ENCODE peak calls at places on chromosomes 1 and 21, in seven cellular contexts. P is SK-N-MC; X is small intestine; G is effector memory CD4-positive, alpha-beta T cell; I is K562; R is neuronal stem cell; L is brain microvascular endothelial cell. C is an unnamed sample.

GRCh38 chr1:28983509-28984310 is 69.3 kb downstream of the EPB41 start:
- DNase-seq in P (no peak), X (no peak), G (no peak), I (no peak), R (peak; percentile 2), L (no peak), C (no peak)

GRCh38 chr1:29397981-29398380 is 161.7 kb downstream of the PTPRU start:
- DNase-seq in P (no peak), X (no peak), G (no peak), I (no peak), R (no peak), L (no peak), C (peak; percentile 50)

GRCh38 chr1:180168786-180169640 is 14.3 kb downstream of the QSOX1 start:
- DNase-seq in P (no peak), X (peak; percentile 78), G (no peak), I (peak; percentile 78), R (peak; percentile 26), L (no peak), C (no peak)

GRCh38 chr1:230319014-230319747 is 107.0 kb downstream of the PGBD5 start:
- DNase-seq in P (no peak), X (no peak), G (no peak), I (no peak), R (no peak), L (no peak), C (no peak)

GRCh38 chr1:230191079-230191478 is 124.0 kb downstream of the GALNT2 start:
- DNase-seq in P (no peak), X (no peak), G (no peak), I (peak; percentile 40), R (no peak), L (peak; percentile 83), C (no peak)

GRCh38 chr21:24188511-24188910 is 1418.8 kb downstream of the MRPL39 start:
- DNase-seq in P (no peak), X (no peak), G (no peak), I (no peak), R (no peak), L (no peak), C (no peak)

GRCh38 chr21:20662523-20662922 is 335.7 kb upstream of the NCAM2 start:
- DNase-seq in P (no peak), X (no peak), G (no peak), I (no peak), R (no peak), L (no peak), C (no peak)

GRCh38 chr1:33515112-33515511 is 42.7 kb downstream of the ZSCAN20 start:
- DNase-seq in P (no peak), X (no peak), G (no peak), I (no peak), R (no peak), L (no peak), C (no peak)

GRCh38 chr1:113153116-113153803 is 80.3 kb downstream of the LRIG2 start:
- DNase-seq in P (no peak), X (peak; percentile 82), G (no peak), I (no peak), R (no peak), L (no peak), C (no peak)

GRCh38 chr21:36700961-36701911 is 2.3 kb downstream of the SIM2 start:
- DNase-seq in P (no peak), X (no peak), G (no peak), I (no peak), R (peak; percentile 54), L (no peak), C (peak; percentile 58)

GRCh38 chr1:109807822-109808680 is 44.3 kb upstream of the EPS8L3 start:
- DNase-seq in P (no peak), X (no peak), G (no peak), I (no peak), R (no peak), L (no peak), C (no peak)

GRCh38 chr1:109808703-109809102 is 45.0 kb upstream of the EPS8L3 start:
- DNase-seq in P (no peak), X (no peak), G (no peak), I (no peak), R (no peak), L (no peak), C (no peak)

GRCh38 chr1:109805486-109806180 is 41.9 kb upstream of the EPS8L3 start:
- DNase-seq in P (no peak), X (no peak), G (no peak), I (no peak), R (no peak), L (no peak), C (peak; percentile 40)

GRCh38 chr1:109807398-109807795 is 43.7 kb upstream of the EPS8L3 start:
- DNase-seq in P (no peak), X (no peak), G (no peak), I (no peak), R (no peak), L (no peak), C (no peak)

GRCh38 chr1:109806733-109807397 is 43.1 kb upstream of the EPS8L3 start:
- DNase-seq in P (no peak), X (no peak), G (no peak), I (no peak), R (no peak), L (no peak), C (peak; percentile 57)
- H3K27ac ChIP-seq in P (peak overlapping the region; percentile 7), X (no peak overlapping the region), G (no peak overlapping the region), I (no peak overlapping the region), R (no peak overlapping the region), L (no peak overlapping the region), C (no peak overlapping the region)

GRCh38 chr1:157368363-157368762 is 184.0 kb downstream of the FCRL5 start:
- DNase-seq in P (no peak), X (no peak), G (no peak), I (no peak), R (no peak), L (no peak), C (no peak)
- H3K4me3 ChIP-seq in P (no peak overlapping the region), X (no peak overlapping the region), G (no peak overlapping the region), I (no peak overlapping the region), R (no peak overlapping the region), L (no peak overlapping the region), C (no peak overlapping the region)

DNA sequence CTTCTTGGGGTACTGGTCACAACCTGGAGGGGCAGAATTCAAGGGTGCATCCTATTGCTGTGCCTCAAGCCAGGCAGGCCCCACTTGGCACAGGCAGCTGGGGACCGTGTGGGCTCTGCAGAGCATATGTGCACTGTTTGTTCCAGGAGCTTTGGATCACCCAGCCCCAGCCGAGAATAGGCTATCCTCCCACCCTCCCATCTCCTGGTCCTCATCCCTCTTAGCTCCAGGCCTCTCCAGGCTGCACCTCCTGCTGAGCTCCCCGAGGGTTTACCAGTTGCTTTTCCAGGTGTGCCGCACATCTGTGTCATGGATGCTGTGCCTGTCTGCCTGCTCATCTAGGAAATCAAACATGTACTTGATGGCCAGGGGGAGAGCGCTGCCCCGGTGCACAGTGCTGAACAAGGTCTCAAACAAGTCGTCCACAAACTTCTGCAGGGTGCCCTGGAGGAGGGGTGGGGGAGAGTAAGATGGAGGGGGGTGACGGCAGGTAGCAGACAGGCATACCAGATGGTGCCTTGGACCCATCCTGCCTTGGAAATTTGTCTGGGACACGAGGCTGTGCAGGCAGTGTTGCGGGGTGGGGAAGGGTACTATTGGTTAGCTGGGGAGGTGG is 120.5 kb upstream of the CD34 start:
- DNase-seq in P (no peak), X (no peak), G (no peak), I (no peak), R (no peak), L (no peak), C (no peak)
- H3K27ac ChIP-seq in P (no peak overlapping the region), X (no peak overlapping the region), G (no peak overlapping the region), I (no peak overlapping the region), R (no peak overlapping the region), L (no peak overlapping the region), C (peak overlapping the region; percentile 88)

DNA sequence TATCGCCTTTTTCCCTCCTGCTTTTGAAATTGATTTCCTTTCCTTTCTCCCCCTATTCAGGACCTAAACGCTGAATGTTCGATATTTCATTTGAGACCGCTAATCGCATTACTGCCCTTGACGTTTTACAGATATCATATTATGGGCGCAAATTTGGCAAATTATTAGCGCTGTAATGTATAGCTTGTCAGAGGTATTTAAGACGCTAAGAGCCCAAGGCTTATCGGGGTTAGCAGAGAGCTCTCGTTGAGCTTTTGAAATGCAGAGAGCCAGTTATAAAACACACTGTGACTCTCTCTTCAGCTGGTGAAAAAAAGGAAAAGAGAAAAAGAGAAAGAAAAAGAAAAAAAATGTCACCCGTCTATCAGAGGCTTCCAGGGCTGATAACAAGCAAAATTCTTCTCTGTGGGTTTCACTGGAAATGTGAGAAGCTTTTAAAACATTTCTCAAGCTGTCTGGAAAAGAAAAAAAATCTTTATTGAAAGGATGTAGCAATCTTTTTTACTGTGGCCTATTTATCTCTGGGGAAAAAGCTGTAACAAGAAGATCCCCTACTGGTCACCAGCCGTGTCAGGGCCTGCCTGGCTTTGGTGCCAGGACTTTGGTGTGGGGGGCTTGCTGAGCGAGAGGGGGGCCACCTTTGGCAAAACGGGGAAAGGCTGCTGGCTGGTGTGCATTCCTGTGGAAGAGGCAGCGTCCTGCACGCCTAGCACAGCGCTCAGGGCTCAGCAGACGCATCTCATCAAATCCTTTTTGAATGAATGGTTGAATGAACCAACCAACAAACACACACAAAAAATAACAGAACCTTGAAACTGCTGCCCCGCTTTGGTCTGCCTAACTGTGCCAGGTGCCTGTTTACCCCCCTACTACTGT is 119.8 kb downstream of the RNF220 start:
- DNase-seq in P (no peak), X (no peak), G (no peak), I (no peak), R (no peak), L (no peak), C (no peak)
- H3K4me3 ChIP-seq in P (no peak overlapping the region), X (no peak overlapping the region), G (no peak overlapping the region), I (peak overlapping the region; percentile 1), R (no peak overlapping the region), L (no peak overlapping the region), C (peak overlapping the region; percentile 21)

DNA sequence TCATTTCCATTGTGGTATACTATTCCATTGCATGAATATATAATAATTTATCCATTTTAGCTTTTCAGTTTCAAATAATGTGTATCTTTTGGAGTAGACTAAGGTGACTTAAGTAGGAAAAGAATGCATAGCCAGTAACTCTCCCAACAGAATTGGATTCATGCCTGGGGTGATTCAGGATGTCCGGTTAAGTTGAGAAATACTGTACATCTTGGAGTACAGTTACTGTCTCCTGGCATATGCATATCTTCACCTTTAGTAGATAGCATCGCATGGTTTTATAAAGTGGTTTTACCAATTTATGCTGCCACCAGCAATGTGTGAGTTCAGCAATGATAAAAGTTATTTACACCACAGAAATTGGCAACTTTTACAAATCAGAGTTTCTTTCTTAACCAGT is 18.6 kb upstream of the SLC6A9 start:
- DNase-seq in P (no peak), X (no peak), G (no peak), I (no peak), R (no peak), L (peak; percentile 85), C (no peak)
- H3K27ac ChIP-seq in P (no peak overlapping the region), X (no peak overlapping the region), G (no peak overlapping the region), I (no peak overlapping the region), R (no peak overlapping the region), L (peak overlapping the region; percentile 86), C (no peak overlapping the region)

GRCh38 chr21:43867332-43867703 is 2.3 kb downstream of the AGPAT3 start:
- DNase-seq in P (no peak), X (no peak), G (no peak), I (no peak), R (no peak), L (no peak), C (no peak)
- H3K4me3 ChIP-seq in P (no peak overlapping the region), X (no peak overlapping the region), G (peak overlapping the region; percentile 76), I (no peak overlapping the region), R (no peak overlapping the region), L (no peak overlapping the region), C (peak overlapping the region; percentile 74)

GRCh38 chr1:158290571-158290935 is 830 bp downstream of the CD1C start:
- DNase-seq in P (no peak), X (no peak), G (no peak), I (no peak), R (no peak), L (no peak), C (no peak)
- H3K27ac ChIP-seq in P (no peak overlapping the region), X (no peak overlapping the region), G (no peak overlapping the region), I (no peak overlapping the region), R (no peak overlapping the region), L (no peak overlapping the region), C (no peak overlapping the region)

GRCh38 chr1:16922466-16922865 is 735 bp downstream of the CROCC start:
- DNase-seq in P (no peak), X (no peak), G (no peak), I (no peak), R (no peak), L (no peak), C (no peak)
- H3K4me3 ChIP-seq in P (no peak overlapping the region), X (no peak overlapping the region), G (no peak overlapping the region), I (no peak overlapping the region), R (peak overlapping the region; percentile 75), L (no peak overlapping the region), C (no peak overlapping the region)

C was measured in coronary artery.